ENCODE peak calls at places on chromosomes 5 and 9, in eight cellular contexts. One of them, this sample, is unnamed.

GRCh38 chr9:127214421-127215265 is 49.9 kb upstream of the GARNL3 start:
- DNase-seq in sigmoid colon: no peak
- DNase-seq in body of pancreas: peak
- DNase-seq in Caco-2: peak
- DNase-seq in fibroblast of the aortic adventitia: peak
- DNase-seq in coronary artery: no peak
- DNase-seq in stomach: peak
- DNase-seq in HFF-Myc: no peak
- DNase-seq in this sample: peak

GRCh38 chr9:92952861-92953620 is 5.7 kb downstream of the FGD3 start:
- DNase-seq in sigmoid colon: no peak
- DNase-seq in body of pancreas: no peak
- DNase-seq in Caco-2: no peak
- DNase-seq in fibroblast of the aortic adventitia: peak
- DNase-seq in coronary artery: no peak
- DNase-seq in stomach: no peak
- DNase-seq in HFF-Myc: no peak
- DNase-seq in this sample: no peak

GRCh38 chr9:133405508-133406009 is 12.3 kb downstream of the REXO4 start:
- DNase-seq in sigmoid colon: no peak
- DNase-seq in body of pancreas: no peak
- DNase-seq in Caco-2: no peak
- DNase-seq in fibroblast of the aortic adventitia: peak
- DNase-seq in coronary artery: no peak
- DNase-seq in stomach: no peak
- DNase-seq in HFF-Myc: no peak
- DNase-seq in this sample: peak

GRCh38 chr5:58491216-58491892 is at the start of gene GAPT:
- DNase-seq in sigmoid colon: no peak
- DNase-seq in body of pancreas: no peak
- DNase-seq in Caco-2: no peak
- DNase-seq in fibroblast of the aortic adventitia: no peak
- DNase-seq in coronary artery: no peak
- DNase-seq in stomach: no peak
- DNase-seq in HFF-Myc: no peak
- DNase-seq in this sample: no peak

GRCh38 chr5:138694146-138694545 is 59.1 kb upstream of the CTNNA1 start:
- DNase-seq in sigmoid colon: no peak
- DNase-seq in body of pancreas: no peak
- DNase-seq in Caco-2: no peak
- DNase-seq in fibroblast of the aortic adventitia: no peak
- DNase-seq in coronary artery: no peak
- DNase-seq in stomach: no peak
- DNase-seq in HFF-Myc: no peak
- DNase-seq in this sample: no peak

GRCh38 chr5:176543428-176544182 is 5.5 kb upstream of the CDHR2 start:
- DNase-seq in sigmoid colon: peak
- DNase-seq in body of pancreas: peak
- DNase-seq in Caco-2: peak
- DNase-seq in fibroblast of the aortic adventitia: peak
- DNase-seq in coronary artery: no peak
- DNase-seq in stomach: peak
- DNase-seq in HFF-Myc: no peak
- DNase-seq in this sample: peak

GRCh38 chr5:75584641-75585040 is 26.6 kb upstream of the ANKDD1B start:
- DNase-seq in sigmoid colon: no peak
- DNase-seq in body of pancreas: no peak
- DNase-seq in Caco-2: no peak
- DNase-seq in fibroblast of the aortic adventitia: no peak
- DNase-seq in coronary artery: no peak
- DNase-seq in stomach: no peak
- DNase-seq in HFF-Myc: no peak
- DNase-seq in this sample: peak

GRCh38 chr9:4792054-4792571 is 631 bp upstream of the RCL1 start:
- DNase-seq in sigmoid colon: no peak
- DNase-seq in body of pancreas: no peak
- DNase-seq in Caco-2: no peak
- DNase-seq in fibroblast of the aortic adventitia: peak
- DNase-seq in coronary artery: no peak
- DNase-seq in stomach: no peak
- DNase-seq in HFF-Myc: no peak
- DNase-seq in this sample: no peak

GRCh38 chr5:83577036-83577636 is 105.6 kb downstream of the VCAN start:
- DNase-seq in sigmoid colon: no peak
- DNase-seq in body of pancreas: peak
- DNase-seq in Caco-2: peak
- DNase-seq in fibroblast of the aortic adventitia: peak
- DNase-seq in coronary artery: no peak
- DNase-seq in stomach: peak
- DNase-seq in HFF-Myc: no peak
- DNase-seq in this sample: peak

GRCh38 chr5:68533571-68534051 is 318.1 kb downstream of the PIK3R1 start:
- DNase-seq in sigmoid colon: no peak
- DNase-seq in body of pancreas: no peak
- DNase-seq in Caco-2: no peak
- DNase-seq in fibroblast of the aortic adventitia: no peak
- DNase-seq in coronary artery: no peak
- DNase-seq in stomach: no peak
- DNase-seq in HFF-Myc: no peak
- DNase-seq in this sample: no peak

GRCh38 chr5:5658226-5658625 is 235.7 kb downstream of the ICE1 start:
- DNase-seq in sigmoid colon: peak
- DNase-seq in body of pancreas: peak
- DNase-seq in Caco-2: no peak
- DNase-seq in fibroblast of the aortic adventitia: peak
- DNase-seq in coronary artery: peak
- DNase-seq in stomach: no peak
- DNase-seq in HFF-Myc: no peak
- DNase-seq in this sample: peak

GRCh38 chr9:68949271-68950000 is 64.5 kb downstream of the PRKACG start:
- DNase-seq in sigmoid colon: no peak
- DNase-seq in body of pancreas: peak
- DNase-seq in Caco-2: no peak
- DNase-seq in fibroblast of the aortic adventitia: peak
- DNase-seq in coronary artery: no peak
- DNase-seq in stomach: no peak
- DNase-seq in HFF-Myc: no peak
- DNase-seq in this sample: peak
- TF ChIP-seq CTCF in sigmoid colon: no peak
- TF ChIP-seq CTCF in body of pancreas: peak
- TF ChIP-seq CTCF in Caco-2: no peak
- TF ChIP-seq CTCF in fibroblast of the aortic adventitia: no peak
- TF ChIP-seq CTCF in coronary artery: no peak
- TF ChIP-seq CTCF in stomach: no peak
- TF ChIP-seq CTCF in HFF-Myc: no peak
- TF ChIP-seq CTCF in this sample: peak

DNA sequence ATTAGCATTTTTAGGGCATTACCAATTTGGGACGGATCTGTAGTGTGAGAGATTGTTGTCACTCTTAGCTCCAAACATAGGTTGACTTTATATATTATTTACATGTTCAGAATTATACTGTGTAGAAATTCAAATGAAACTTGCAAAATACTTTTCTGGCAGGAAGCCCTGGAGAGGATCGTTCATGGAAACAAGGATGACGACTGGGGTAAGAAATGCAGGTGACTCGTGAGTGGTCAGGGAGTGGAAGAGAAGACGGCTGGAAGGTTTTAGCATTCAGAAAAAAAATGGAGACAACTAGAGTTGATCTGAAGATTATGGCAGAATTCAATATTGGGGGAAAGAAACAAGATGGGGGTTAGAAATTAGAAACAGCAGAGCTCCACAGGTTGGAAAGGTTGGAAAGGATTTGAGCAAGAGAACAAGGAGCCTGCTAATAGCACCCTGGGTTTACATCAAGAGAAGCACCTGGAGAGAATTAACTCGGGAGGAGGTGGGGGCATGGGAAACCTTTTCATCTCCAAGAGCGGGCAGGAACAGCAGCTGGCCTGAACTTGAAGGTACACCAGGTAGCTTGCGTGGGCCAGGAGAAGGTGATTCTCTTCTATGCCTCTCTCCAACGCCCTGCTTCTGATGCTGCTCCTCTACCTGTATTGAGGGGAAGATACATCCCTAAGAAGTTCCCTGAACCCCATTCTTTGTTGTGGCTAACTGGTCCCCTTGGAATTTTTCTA is 37.0 kb upstream of the GLRX start:
- DNase-seq in sigmoid colon: no peak
- DNase-seq in body of pancreas: peak
- DNase-seq in Caco-2: no peak
- DNase-seq in fibroblast of the aortic adventitia: no peak
- DNase-seq in coronary artery: no peak
- DNase-seq in stomach: no peak
- DNase-seq in HFF-Myc: no peak
- DNase-seq in this sample: peak
- H3K4me3 ChIP-seq in sigmoid colon: no peak
- H3K4me3 ChIP-seq in body of pancreas: no peak
- H3K4me3 ChIP-seq in Caco-2: no peak
- H3K4me3 ChIP-seq in fibroblast of the aortic adventitia: peak
- H3K4me3 ChIP-seq in coronary artery: peak
- H3K4me3 ChIP-seq in stomach: no peak
- H3K4me3 ChIP-seq in HFF-Myc: no peak
- H3K4me3 ChIP-seq in this sample: peak

DNA sequence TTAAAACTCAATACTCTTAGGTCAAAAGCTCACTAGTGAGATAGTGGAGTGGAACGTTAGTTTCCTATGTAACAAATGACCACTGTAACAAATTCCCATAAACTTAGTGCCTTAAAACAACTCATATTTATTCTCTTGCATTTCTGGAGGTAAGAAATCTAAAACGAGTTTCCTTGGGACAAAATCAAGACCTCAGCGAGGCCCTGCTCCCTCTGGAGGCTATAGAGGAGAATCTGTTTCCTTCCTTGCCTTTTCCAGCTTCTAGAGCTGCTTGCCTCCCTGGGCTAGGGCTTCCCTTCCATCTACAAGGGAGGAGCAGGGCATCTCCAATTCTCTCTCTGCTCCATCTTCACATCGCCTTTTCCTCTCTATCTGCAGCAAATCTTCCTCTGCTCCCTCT is 32.0 kb downstream of the SEMA5A start:
- DNase-seq in sigmoid colon: no peak
- DNase-seq in body of pancreas: no peak
- DNase-seq in Caco-2: peak
- DNase-seq in fibroblast of the aortic adventitia: peak
- DNase-seq in coronary artery: no peak
- DNase-seq in stomach: no peak
- DNase-seq in HFF-Myc: no peak
- DNase-seq in this sample: peak
- TF ChIP-seq CTCF in sigmoid colon: no peak
- TF ChIP-seq CTCF in body of pancreas: no peak
- TF ChIP-seq CTCF in Caco-2: peak
- TF ChIP-seq CTCF in fibroblast of the aortic adventitia: peak
- TF ChIP-seq CTCF in coronary artery: no peak
- TF ChIP-seq CTCF in stomach: no peak
- TF ChIP-seq CTCF in HFF-Myc: peak
- TF ChIP-seq CTCF in this sample: peak

GRCh38 chr9:137201205-137201868 is 796 bp upstream of the TPRN start:
- DNase-seq in sigmoid colon: no peak
- DNase-seq in body of pancreas: no peak
- DNase-seq in Caco-2: no peak
- DNase-seq in fibroblast of the aortic adventitia: no peak
- DNase-seq in coronary artery: no peak
- DNase-seq in stomach: no peak
- DNase-seq in HFF-Myc: no peak
- DNase-seq in this sample: no peak

GRCh38 chr9:137200311-137201204 is at the start of gene TPRN:
- DNase-seq in sigmoid colon: peak
- DNase-seq in body of pancreas: peak
- DNase-seq in Caco-2: peak
- DNase-seq in fibroblast of the aortic adventitia: peak
- DNase-seq in coronary artery: peak
- DNase-seq in stomach: peak
- DNase-seq in HFF-Myc: peak
- DNase-seq in this sample: peak

GRCh38 chr9:137198748-137199276 is 1.7 kb downstream of the TPRN start:
- DNase-seq in sigmoid colon: no peak
- DNase-seq in body of pancreas: peak
- DNase-seq in Caco-2: no peak
- DNase-seq in fibroblast of the aortic adventitia: no peak
- DNase-seq in coronary artery: no peak
- DNase-seq in stomach: peak
- DNase-seq in HFF-Myc: no peak
- DNase-seq in this sample: no peak

GRCh38 chr9:137198051-137198747 is 2.3 kb downstream of the TPRN start:
- DNase-seq in sigmoid colon: no peak
- DNase-seq in body of pancreas: peak
- DNase-seq in Caco-2: peak
- DNase-seq in fibroblast of the aortic adventitia: no peak
- DNase-seq in coronary artery: no peak
- DNase-seq in stomach: peak
- DNase-seq in HFF-Myc: no peak
- DNase-seq in this sample: no peak

DNA sequence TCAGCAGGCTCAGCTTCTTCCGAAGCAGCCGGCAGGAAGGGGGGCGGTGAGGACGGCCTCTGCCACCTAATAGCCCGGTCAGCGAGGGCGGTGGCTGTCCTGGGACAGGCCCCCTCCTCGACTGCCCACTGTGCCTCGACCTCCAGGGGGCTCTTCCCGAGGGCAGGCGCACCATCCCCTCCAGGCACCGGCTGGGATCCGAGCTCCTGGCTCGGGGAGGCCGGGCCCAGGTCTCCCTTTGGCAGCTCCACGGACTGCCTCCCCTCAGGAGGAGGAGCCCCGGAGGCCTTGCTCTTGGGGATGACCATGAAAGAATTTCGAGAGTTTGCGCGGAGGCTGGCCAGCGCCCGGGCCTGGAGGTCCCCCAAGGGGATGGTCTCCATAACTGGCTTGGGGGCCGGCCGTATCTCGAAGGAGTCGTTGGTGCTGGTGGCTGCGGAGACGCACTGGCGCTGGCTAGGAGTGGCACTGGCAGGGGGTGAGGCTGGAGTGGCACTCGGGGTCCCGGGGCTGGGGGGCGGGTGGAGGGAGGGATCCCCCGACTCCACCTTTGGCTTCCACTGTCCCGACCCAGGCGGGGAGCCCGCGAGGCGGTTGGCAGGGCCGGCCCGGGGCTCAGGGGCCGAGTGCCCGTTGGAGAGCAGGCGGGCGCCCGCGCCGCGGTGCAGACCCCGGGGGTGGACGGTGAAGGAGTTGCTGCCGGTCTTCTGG is 975 bp downstream of the TPRN start:
- DNase-seq in sigmoid colon: no peak
- DNase-seq in body of pancreas: no peak
- DNase-seq in Caco-2: no peak
- DNase-seq in fibroblast of the aortic adventitia: peak
- DNase-seq in coronary artery: no peak
- DNase-seq in stomach: no peak
- DNase-seq in HFF-Myc: no peak
- DNase-seq in this sample: peak
- H3K4me3 ChIP-seq in sigmoid colon: peak
- H3K4me3 ChIP-seq in body of pancreas: peak
- H3K4me3 ChIP-seq in Caco-2: peak
- H3K4me3 ChIP-seq in fibroblast of the aortic adventitia: peak
- H3K4me3 ChIP-seq in coronary artery: peak
- H3K4me3 ChIP-seq in stomach: peak
- H3K4me3 ChIP-seq in HFF-Myc: peak
- H3K4me3 ChIP-seq in this sample: peak